ENCODE peak calls at places on chromosomes 16 and 17, in five cellular contexts. W is prostate gland; S is MM.1S; X is Panc1; N is CD8-positive, alpha-beta T cell. T is an unnamed sample.

GRCh38 chr16:67200491-67200890 is 1.6 kb downstream of the ELMO3 start:
- DNase-seq in W (no peak), S (no peak), X (no peak), N (no peak), T (no peak)

GRCh38 chr17:65531508-65532431 is 29.7 kb downstream of the AXIN2 start:
- DNase-seq in W (peak; percentile 30), S (no peak), X (no peak), N (no peak), T (peak; percentile 51)

GRCh38 chr17:17425005-17425404 is 51.8 kb upstream of the MED9 start:
- DNase-seq in W (no peak), S (no peak), X (no peak), N (no peak), T (no peak)

GRCh38 chr17:32755045-32755805 is 121.7 kb downstream of the MYO1D start:
- DNase-seq in W (no peak), S (peak; percentile 43), X (peak; percentile 28), N (no peak), T (peak; percentile 21)

GRCh38 chr17:28849281-28849680 is 5.5 kb upstream of the ERAL1 start:
- DNase-seq in W (no peak), S (no peak), X (no peak), N (peak; percentile 32), T (peak; percentile 50)

GRCh38 chr16:11700264-11701029 is 32.2 kb downstream of the SNN start:
- DNase-seq in W (no peak), S (no peak), X (no peak), N (no peak), T (no peak)

GRCh38 chr17:68820476-68820824 is 134.7 kb downstream of the ABCA8 start:
- DNase-seq in W (no peak), S (no peak), X (no peak), N (no peak), T (no peak)

GRCh38 chr17:3826191-3826590 is 19.9 kb downstream of the NCBP3 start:
- DNase-seq in W (no peak), S (no peak), X (no peak), N (no peak), T (no peak)

GRCh38 chr17:80428796-80429195 is 13.8 kb downstream of the ENDOV start:
- DNase-seq in W (no peak), S (no peak), X (no peak), N (no peak), T (no peak)

GRCh38 chr17:58089111-58089510 is 5.9 kb downstream of the DYNLL2 start:
- DNase-seq in W (no peak), S (no peak), X (no peak), N (no peak), T (no peak)

GRCh38 chr16:57262841-57263584 is 18.0 kb downstream of the ARL2BP start:
- DNase-seq in W (no peak), S (no peak), X (no peak), N (no peak), T (no peak)

GRCh38 chr16:11783319-11784047 is 13.6 kb downstream of the ZC3H7A start:
- DNase-seq in W (no peak), S (peak; percentile 70), X (no peak), N (peak; percentile 70), T (peak; percentile 67)

GRCh38 chr16:10466313-10466712 is 80.5 kb downstream of the ATF7IP2 start:
- DNase-seq in W (no peak), S (no peak), X (no peak), N (no peak), T (no peak)

GRCh38 chr16:24986512-24987303 is 28.5 kb downstream of the ARHGAP17 start:
- DNase-seq in W (no peak), S (no peak), X (no peak), N (no peak), T (peak; percentile 6)

GRCh38 chr17:67492824-67493490 is 115.9 kb downstream of the PITPNC1 start:
- DNase-seq in W (no peak), S (no peak), X (no peak), N (no peak), T (no peak)

GRCh38 chr16:75198135-75198600 is 8.8 kb downstream of the CTRB2 start:
- DNase-seq in W (no peak), S (no peak), X (no peak), N (no peak), T (no peak)

GRCh38 chr16:54976651-54977200 is 46.1 kb downstream of the IRX5 start:
- DNase-seq in W (no peak), S (no peak), X (no peak), N (no peak), T (no peak)

GRCh38 chr17:58335061-58335731 is 6.6 kb upstream of the TSPOAP1 start:
- DNase-seq in W (no peak), S (no peak), X (no peak), N (peak; percentile 44), T (no peak)

GRCh38 chr17:4934173-4934979 is 2.3 kb downstream of the GP1BA start:
- DNase-seq in W (no peak), S (peak; percentile 69), X (no peak), N (no peak), T (no peak)

GRCh38 chr17:28247671-28248556 is 71.1 kb upstream of the TMEM97 start:
- DNase-seq in W (no peak), S (no peak), X (no peak), N (no peak), T (no peak)

GRCh38 chr17:17093764-17094163 is 51.5 kb downstream of the MPRIP start:
- DNase-seq in W (no peak), S (no peak), X (no peak), N (no peak), T (no peak)

GRCh38 chr16:72818286-72818845 is 229.6 kb downstream of the ZFHX3 start:
- DNase-seq in W (no peak), S (no peak), X (no peak), N (no peak), T (no peak)

GRCh38 chr17:79874329-79874981 is 35.2 kb upstream of the CBX4 start:
- DNase-seq in W (no peak), S (peak; percentile 51), X (no peak), N (no peak), T (peak; percentile 45)

GRCh38 chr16:31073823-31074072 is 292 bp downstream of the ZNF668 start:
- DNase-seq in W (no peak), S (no peak), X (peak; percentile 84), N (no peak), T (no peak)

GRCh38 chr16:89924298-89924924 is 1.3 kb downstream of the TUBB3 start:
- DNase-seq in W (no peak), S (no peak), X (no peak), N (peak; percentile 56), T (peak; percentile 68)

GRCh38 chr17:81064746-81065475 is 30.0 kb downstream of the BAIAP2 start:
- DNase-seq in W (no peak), S (no peak), X (no peak), N (no peak), T (peak; percentile 77)

GRCh38 chr17:66177048-66177447 is 14.9 kb downstream of the CEP112 start:
- DNase-seq in W (no peak), S (no peak), X (no peak), N (no peak), T (no peak)

GRCh38 chr17:82092995-82093751 is 4.9 kb downstream of the FASN start:
- DNase-seq in W (no peak), S (no peak), X (no peak), N (no peak), T (no peak)

GRCh38 chr16:75965504-75966374 is 239.4 kb upstream of the CPHXL start:
- DNase-seq in W (no peak), S (no peak), X (no peak), N (no peak), T (peak; percentile 8)

GRCh38 chr16:14476183-14476582 is 153.9 kb downstream of the PARN start:
- DNase-seq in W (no peak), S (no peak), X (no peak), N (no peak), T (no peak)

DNA sequence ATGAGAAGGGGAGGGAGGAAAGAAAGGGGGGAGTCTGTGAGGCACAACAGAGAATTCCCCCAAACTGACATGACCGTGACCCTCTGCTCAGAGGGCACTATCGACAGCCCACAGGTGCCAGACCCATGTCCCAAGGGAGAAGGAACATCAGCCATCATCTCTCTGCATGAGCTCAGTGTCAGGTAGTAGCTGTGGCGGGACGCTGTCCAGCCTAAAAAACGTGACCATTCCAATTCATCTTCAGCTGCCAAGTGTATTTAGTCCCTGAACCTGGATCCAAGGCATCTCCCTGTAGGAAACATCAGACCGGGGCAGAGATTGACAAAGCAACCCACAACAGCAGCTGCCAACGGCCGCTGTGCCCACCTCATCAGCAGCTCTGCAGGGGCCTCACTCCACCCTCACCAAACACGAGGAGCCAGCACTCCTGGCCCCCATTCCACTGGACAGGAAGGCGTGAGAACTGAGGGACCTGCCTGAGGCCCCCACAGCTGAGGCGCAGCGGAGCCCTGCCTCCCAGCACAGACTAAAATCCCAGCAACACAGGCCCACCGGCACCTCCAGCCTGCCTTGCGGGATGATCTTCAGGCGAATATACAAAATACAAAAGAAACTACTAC is 8.6 kb downstream of the TAF1C start:
- DNase-seq in W (no peak), S (no peak), X (no peak), N (no peak), T (no peak)
- H3K36me3 ChIP-seq in W (peaks cover 25% of the 10 kb centered on the region), S (no peaks in the 10 kb centered on the region), X (no peaks in the 10 kb centered on the region), N (peaks cover 12% of the 10 kb centered on the region), T (peaks cover 11% of the 10 kb centered on the region)

GRCh38 chr17:12928736-12929135 is 89.1 kb downstream of the ELAC2 start:
- DNase-seq in W (no peak), S (no peak), X (no peak), N (no peak), T (no peak)
- TF ChIP-seq CTCF in W (no peak), S (no peak), X (peak; percentile 60), N (no peak), T (peak; percentile 9)

GRCh38 chr17:1535737-1536136 is 19.3 kb upstream of the INPP5K start:
- DNase-seq in W (no peak), S (no peak), X (no peak), N (no peak), T (no peak)
- H3K36me3 ChIP-seq in W (peaks cover 14% of the 10 kb centered on the region), S (peaks cover 4% of the 10 kb centered on the region), X (peaks cover 3% of the 10 kb centered on the region), N (peaks cover 15% of the 10 kb centered on the region), T (peaks cover 58% of the 10 kb centered on the region)

GRCh38 chr16:22814330-22815105 is 556 bp downstream of the HS3ST2 start:
- DNase-seq in W (no peak), S (no peak), X (no peak), N (no peak), T (no peak)

GRCh38 chr16:22813223-22813945 is 578 bp upstream of the HS3ST2 start:
- DNase-seq in W (peak; percentile 29), S (no peak), X (no peak), N (no peak), T (peak; percentile 23)

GRCh38 chr16:22816475-22816874 is 2.5 kb downstream of the HS3ST2 start:
- DNase-seq in W (no peak), S (no peak), X (no peak), N (no peak), T (no peak)

GRCh38 chr16:22815863-22816262 is 1.9 kb downstream of the HS3ST2 start:
- DNase-seq in W (no peak), S (no peak), X (no peak), N (no peak), T (no peak)

GRCh38 chr16:22813946-22814325 is at the start of gene HS3ST2:
- DNase-seq in W (peak; percentile 25), S (no peak), X (no peak), N (no peak), T (peak; percentile 1)
- TF ChIP-seq CTCF in W (peak; percentile 37), S (no peak), X (no peak), N (no peak), T (no peak)

GRCh38 chr17:77848257-77848656 is 110.2 kb upstream of the TNRC6C start:
- DNase-seq in W (no peak), S (no peak), X (no peak), N (no peak), T (no peak)
- H3K36me3 ChIP-seq in W (no peaks in the 10 kb centered on the region), S (no peaks in the 10 kb centered on the region), X (no peaks in the 10 kb centered on the region), N (no peaks in the 10 kb centered on the region), T (no peaks in the 10 kb centered on the region)

T was measured in cardiac muscle cell.